ENCODE peak calls at places on chromosomes 2 and 18, in ten cellular contexts. One of them, this sample, is unnamed.

GRCh38 chr2:148614024-148614331 is 30.6 kb upstream of the EPC2 start:
- DNase-seq in LoVo: no peak
- DNase-seq in KBM-7: peak
- DNase-seq in AG09309: no peak
- DNase-seq in MV-4-11: no peak
- DNase-seq in HuH-7: no peak
- DNase-seq in Caco-2: no peak
- DNase-seq in amniotic epithelial cell: no peak
- DNase-seq in stimulated activated CD8-positive, alpha-beta memory T cell treated with anti-CD3 and anti-CD28 coated beads, Interleukin-4, amount 100 ng/mL, for 24 hours: no peak
- DNase-seq in hippocampal formation: no peak
- DNase-seq in this sample: peak

GRCh38 chr2:190837417-190837816 is 43.2 kb upstream of the GLS start:
- DNase-seq in stimulated activated CD8-positive, alpha-beta memory T cell treated with anti-CD3 and anti-CD28 coated beads, Interleukin-4, amount 100 ng/mL, for 24 hours: no peak
- DNase-seq in KBM-7: no peak
- DNase-seq in HuH-7: no peak
- DNase-seq in AG09309: no peak
- DNase-seq in hippocampal formation: no peak
- DNase-seq in MV-4-11: no peak
- DNase-seq in Caco-2: no peak
- DNase-seq in amniotic epithelial cell: peak
- DNase-seq in LoVo: peak
- DNase-seq in this sample: peak

GRCh38 chr2:135637456-135638087 is 104.1 kb upstream of the UBXN4 start:
- DNase-seq in AG09309: no peak
- DNase-seq in KBM-7: no peak
- DNase-seq in stimulated activated CD8-positive, alpha-beta memory T cell treated with anti-CD3 and anti-CD28 coated beads, Interleukin-4, amount 100 ng/mL, for 24 hours: no peak
- DNase-seq in Caco-2: no peak
- DNase-seq in amniotic epithelial cell: no peak
- DNase-seq in HuH-7: no peak
- DNase-seq in MV-4-11: no peak
- DNase-seq in LoVo: no peak
- DNase-seq in hippocampal formation: no peak
- DNase-seq in this sample: no peak

GRCh38 chr2:158893057-158893456 is 75.4 kb upstream of the TANC1 start:
- DNase-seq in Caco-2: no peak
- DNase-seq in stimulated activated CD8-positive, alpha-beta memory T cell treated with anti-CD3 and anti-CD28 coated beads, Interleukin-4, amount 100 ng/mL, for 24 hours: no peak
- DNase-seq in MV-4-11: no peak
- DNase-seq in AG09309: peak
- DNase-seq in KBM-7: peak
- DNase-seq in HuH-7: no peak
- DNase-seq in hippocampal formation: no peak
- DNase-seq in LoVo: no peak
- DNase-seq in amniotic epithelial cell: no peak
- DNase-seq in this sample: no peak

GRCh38 chr18:23547306-23547705 is 39.0 kb downstream of the NPC1 start:
- DNase-seq in stimulated activated CD8-positive, alpha-beta memory T cell treated with anti-CD3 and anti-CD28 coated beads, Interleukin-4, amount 100 ng/mL, for 24 hours: no peak
- DNase-seq in LoVo: no peak
- DNase-seq in hippocampal formation: no peak
- DNase-seq in KBM-7: no peak
- DNase-seq in AG09309: no peak
- DNase-seq in HuH-7: no peak
- DNase-seq in MV-4-11: no peak
- DNase-seq in Caco-2: no peak
- DNase-seq in amniotic epithelial cell: no peak
- DNase-seq in this sample: no peak

GRCh38 chr18:34261865-34262780 is 37.4 kb upstream of the NOL4 start:
- DNase-seq in LoVo: no peak
- DNase-seq in KBM-7: no peak
- DNase-seq in hippocampal formation: no peak
- DNase-seq in stimulated activated CD8-positive, alpha-beta memory T cell treated with anti-CD3 and anti-CD28 coated beads, Interleukin-4, amount 100 ng/mL, for 24 hours: no peak
- DNase-seq in HuH-7: no peak
- DNase-seq in amniotic epithelial cell: no peak
- DNase-seq in MV-4-11: no peak
- DNase-seq in AG09309: no peak
- DNase-seq in Caco-2: no peak
- DNase-seq in this sample: no peak

GRCh38 chr2:88247531-88247930 is 77.4 kb downstream of the THNSL2 start:
- DNase-seq in LoVo: no peak
- DNase-seq in amniotic epithelial cell: no peak
- DNase-seq in hippocampal formation: no peak
- DNase-seq in Caco-2: no peak
- DNase-seq in stimulated activated CD8-positive, alpha-beta memory T cell treated with anti-CD3 and anti-CD28 coated beads, Interleukin-4, amount 100 ng/mL, for 24 hours: no peak
- DNase-seq in AG09309: no peak
- DNase-seq in KBM-7: no peak
- DNase-seq in MV-4-11: no peak
- DNase-seq in HuH-7: no peak
- DNase-seq in this sample: no peak

GRCh38 chr2:197195591-197195990 is 115.0 kb downstream of the ANKRD44 start:
- DNase-seq in KBM-7: no peak
- DNase-seq in HuH-7: no peak
- DNase-seq in stimulated activated CD8-positive, alpha-beta memory T cell treated with anti-CD3 and anti-CD28 coated beads, Interleukin-4, amount 100 ng/mL, for 24 hours: no peak
- DNase-seq in amniotic epithelial cell: no peak
- DNase-seq in Caco-2: no peak
- DNase-seq in LoVo: no peak
- DNase-seq in hippocampal formation: no peak
- DNase-seq in MV-4-11: no peak
- DNase-seq in AG09309: no peak
- DNase-seq in this sample: no peak

GRCh38 chr2:10495988-10496313 is 47.8 kb upstream of the ODC1 start:
- DNase-seq in hippocampal formation: no peak
- DNase-seq in amniotic epithelial cell: no peak
- DNase-seq in MV-4-11: no peak
- DNase-seq in Caco-2: no peak
- DNase-seq in HuH-7: no peak
- DNase-seq in stimulated activated CD8-positive, alpha-beta memory T cell treated with anti-CD3 and anti-CD28 coated beads, Interleukin-4, amount 100 ng/mL, for 24 hours: no peak
- DNase-seq in AG09309: no peak
- DNase-seq in LoVo: no peak
- DNase-seq in KBM-7: no peak
- DNase-seq in this sample: no peak

GRCh38 chr18:70663141-70663540 is 374.3 kb downstream of the SOCS6 start:
- DNase-seq in MV-4-11: no peak
- DNase-seq in hippocampal formation: no peak
- DNase-seq in AG09309: no peak
- DNase-seq in stimulated activated CD8-positive, alpha-beta memory T cell treated with anti-CD3 and anti-CD28 coated beads, Interleukin-4, amount 100 ng/mL, for 24 hours: no peak
- DNase-seq in amniotic epithelial cell: no peak
- DNase-seq in HuH-7: no peak
- DNase-seq in Caco-2: no peak
- DNase-seq in LoVo: no peak
- DNase-seq in KBM-7: no peak
- DNase-seq in this sample: no peak

GRCh38 chr2:152466925-152467676 is 132.1 kb downstream of the FMNL2 start:
- DNase-seq in amniotic epithelial cell: peak
- DNase-seq in stimulated activated CD8-positive, alpha-beta memory T cell treated with anti-CD3 and anti-CD28 coated beads, Interleukin-4, amount 100 ng/mL, for 24 hours: no peak
- DNase-seq in KBM-7: peak
- DNase-seq in hippocampal formation: peak
- DNase-seq in AG09309: no peak
- DNase-seq in LoVo: no peak
- DNase-seq in HuH-7: no peak
- DNase-seq in MV-4-11: peak
- DNase-seq in Caco-2: no peak
- DNase-seq in this sample: peak

GRCh38 chr18:75111673-75112485 is 97.1 kb downstream of the PTGR3 start:
- DNase-seq in stimulated activated CD8-positive, alpha-beta memory T cell treated with anti-CD3 and anti-CD28 coated beads, Interleukin-4, amount 100 ng/mL, for 24 hours: no peak
- DNase-seq in KBM-7: no peak
- DNase-seq in Caco-2: no peak
- DNase-seq in HuH-7: no peak
- DNase-seq in LoVo: peak
- DNase-seq in MV-4-11: peak
- DNase-seq in AG09309: no peak
- DNase-seq in hippocampal formation: no peak
- DNase-seq in amniotic epithelial cell: peak
- DNase-seq in this sample: peak

GRCh38 chr18:63346031-63346430 is 21.0 kb downstream of the KDSR start:
- DNase-seq in amniotic epithelial cell: no peak
- DNase-seq in KBM-7: no peak
- DNase-seq in MV-4-11: no peak
- DNase-seq in Caco-2: no peak
- DNase-seq in HuH-7: no peak
- DNase-seq in AG09309: no peak
- DNase-seq in hippocampal formation: no peak
- DNase-seq in LoVo: peak
- DNase-seq in stimulated activated CD8-positive, alpha-beta memory T cell treated with anti-CD3 and anti-CD28 coated beads, Interleukin-4, amount 100 ng/mL, for 24 hours: no peak
- DNase-seq in this sample: no peak

GRCh38 chr2:160209457-160209856 is 9.4 kb upstream of the ITGB6 start:
- DNase-seq in stimulated activated CD8-positive, alpha-beta memory T cell treated with anti-CD3 and anti-CD28 coated beads, Interleukin-4, amount 100 ng/mL, for 24 hours: no peak
- DNase-seq in KBM-7: no peak
- DNase-seq in MV-4-11: no peak
- DNase-seq in hippocampal formation: no peak
- DNase-seq in AG09309: peak
- DNase-seq in LoVo: no peak
- DNase-seq in amniotic epithelial cell: peak
- DNase-seq in HuH-7: no peak
- DNase-seq in Caco-2: no peak
- DNase-seq in this sample: peak

GRCh38 chr2:161384864-161385263 is 31.2 kb upstream of the TBR1 start:
- DNase-seq in stimulated activated CD8-positive, alpha-beta memory T cell treated with anti-CD3 and anti-CD28 coated beads, Interleukin-4, amount 100 ng/mL, for 24 hours: no peak
- DNase-seq in LoVo: no peak
- DNase-seq in AG09309: no peak
- DNase-seq in amniotic epithelial cell: no peak
- DNase-seq in Caco-2: no peak
- DNase-seq in hippocampal formation: no peak
- DNase-seq in MV-4-11: no peak
- DNase-seq in KBM-7: no peak
- DNase-seq in HuH-7: no peak
- DNase-seq in this sample: no peak

GRCh38 chr18:22470511-22471181 is 52.9 kb upstream of the CTAGE1 start:
- DNase-seq in Caco-2: no peak
- DNase-seq in LoVo: no peak
- DNase-seq in amniotic epithelial cell: peak
- DNase-seq in hippocampal formation: no peak
- DNase-seq in HuH-7: no peak
- DNase-seq in AG09309: no peak
- DNase-seq in MV-4-11: no peak
- DNase-seq in KBM-7: no peak
- DNase-seq in stimulated activated CD8-positive, alpha-beta memory T cell treated with anti-CD3 and anti-CD28 coated beads, Interleukin-4, amount 100 ng/mL, for 24 hours: no peak
- DNase-seq in this sample: peak